ENCODE peak calls at places on chromosomes 5 and 9, in nine cellular contexts. G is fibroblast of mammary gland, A is mucosa of descending colon, D is endodermal cell, Q is CD14-positive monocyte, O is choroid plexus epithelial cell, I is astrocyte of the cerebellum, J is left ventricle myocardium inferior, M is endothelial cell. S is an unnamed sample.

GRCh38 chr9:107740088-107740980 is 250.8 kb upstream of the KLF4 start:
- DNase-seq in G (no peak), A (no peak), D (no peak), Q (no peak), O (no peak), I (no peak), J (peak; percentile 39), M (no peak), S (no peak)

GRCh38 chr9:77808750-77809079 is 160.6 kb upstream of the GNA14 start:
- DNase-seq in G (peak; percentile 44), A (no peak), D (no peak), Q (no peak), O (no peak), I (no peak), J (no peak), M (no peak), S (no peak)

GRCh38 chr5:169416583-169417196 is 115.8 kb upstream of the SLIT3 start:
- DNase-seq in G (peak; percentile 98), A (peak; percentile 74), D (peak; percentile 61), Q (no peak), O (peak; percentile 82), I (peak; percentile 46), J (peak; percentile 75), M (no peak), S (no peak)

GRCh38 chr9:14517154-14517906 is 175.9 kb downstream of the ZDHHC21 start:
- DNase-seq in G (no peak), A (no peak), D (no peak), Q (no peak), O (no peak), I (no peak), J (no peak), M (no peak), S (no peak)

GRCh38 chr5:110757118-110757729 is 18.4 kb downstream of the SLC25A46 start:
- DNase-seq in G (peak; percentile 63), A (no peak), D (no peak), Q (no peak), O (peak; percentile 81), I (peak; percentile 56), J (no peak), M (peak; percentile 28), S (no peak)

GRCh38 chr5:139796061-139796806 is 626 bp downstream of the PSD2 start:
- DNase-seq in G (no peak), A (peak; percentile 39), D (peak; percentile 68), Q (no peak), O (no peak), I (no peak), J (no peak), M (no peak), S (no peak)

GRCh38 chr9:110148384-110148783 is 59.6 kb downstream of the C9orf152 start:
- DNase-seq in G (peak; percentile 44), A (no peak), D (no peak), Q (no peak), O (peak; percentile 67), I (no peak), J (no peak), M (no peak), S (no peak)

GRCh38 chr5:15383469-15383868 is 116.5 kb upstream of the FBXL7 start:
- DNase-seq in G (peak; percentile 22), A (no peak), D (peak; percentile 54), Q (no peak), O (peak; percentile 60), I (no peak), J (no peak), M (no peak), S (no peak)

GRCh38 chr5:177997319-177997670 is 1.3 kb upstream of the PROP1 start:
- DNase-seq in G (peak; percentile 16), A (no peak), D (no peak), Q (no peak), O (no peak), I (no peak), J (no peak), M (no peak), S (no peak)

GRCh38 chr9:112169368-112169767 is 5.7 kb downstream of the SUSD1 start:
- DNase-seq in G (no peak), A (peak; percentile 68), D (no peak), Q (no peak), O (no peak), I (no peak), J (no peak), M (no peak), S (no peak)

GRCh38 chr5:105639511-105639910 is 2031.2 kb downstream of the EFNA5 start:
- DNase-seq in G (no peak), A (no peak), D (no peak), Q (no peak), O (no peak), I (no peak), J (no peak), M (no peak), S (no peak)

GRCh38 chr9:137740311-137740710 is 121.5 kb downstream of the EHMT1 start:
- DNase-seq in G (peak; percentile 62), A (no peak), D (peak; percentile 55), Q (no peak), O (peak; percentile 89), I (peak; percentile 57), J (peak; percentile 54), M (no peak), S (no peak)

GRCh38 chr9:129886226-129887174 is 51.2 kb downstream of the USP20 start:
- DNase-seq in G (no peak), A (peak; percentile 65), D (peak; percentile 57), Q (no peak), O (no peak), I (no peak), J (no peak), M (no peak), S (no peak)

GRCh38 chr9:4318741-4319140 is 18.9 kb upstream of the GLIS3 start:
- DNase-seq in G (peak; percentile 75), A (no peak), D (no peak), Q (no peak), O (peak; percentile 62), I (no peak), J (no peak), M (no peak), S (no peak)

GRCh38 chr9:8916771-8917170 is 1117.2 kb upstream of the DMAC1 start:
- DNase-seq in G (no peak), A (no peak), D (no peak), Q (no peak), O (no peak), I (no peak), J (no peak), M (no peak), S (no peak)

DNA sequence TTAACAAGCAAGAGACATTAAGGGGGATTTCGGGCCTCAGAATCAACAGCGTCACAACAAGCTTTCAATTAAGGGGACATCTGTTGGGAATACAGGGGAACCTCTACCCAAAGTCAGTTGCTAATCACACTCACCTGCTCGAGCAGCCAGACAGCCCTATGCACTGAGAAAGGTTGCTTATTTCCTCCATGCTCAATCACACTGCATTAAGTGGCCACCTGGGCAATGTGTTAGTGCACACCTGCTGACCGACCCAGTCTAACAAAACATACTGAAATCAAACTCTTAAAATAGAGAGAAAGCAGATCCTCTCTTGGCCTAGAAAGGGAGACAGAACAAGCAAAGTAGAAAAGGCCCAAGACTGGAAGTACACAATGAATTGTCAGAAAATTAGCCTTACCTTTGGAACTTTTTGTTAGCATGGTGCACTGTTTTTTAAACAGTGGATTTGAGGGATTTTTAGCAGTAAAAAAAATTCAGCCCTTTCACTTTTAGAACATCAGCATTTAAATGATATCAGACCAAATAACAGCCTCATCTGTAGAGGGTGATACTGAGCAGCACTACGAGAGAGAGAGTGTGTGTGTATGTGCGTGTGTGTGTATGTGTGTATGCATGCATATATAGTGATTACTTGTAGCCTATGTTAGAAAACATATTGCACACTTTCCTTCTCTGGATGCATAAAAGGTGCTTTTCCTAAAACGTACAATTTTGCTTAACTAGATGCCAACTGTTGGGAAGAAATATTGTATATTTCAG is 1118.6 kb upstream of the DMAC1 start:
- DNase-seq in G (no peak), A (no peak), D (no peak), Q (no peak), O (no peak), I (no peak), J (no peak), M (no peak), S (no peak)
- TF ChIP-seq CTCF in G (no peak), A (no peak), D (peak; percentile 30), Q (no peak), O (no peak), I (no peak), J (no peak), M (no peak), S (no peak)

GRCh38 chr5:155023320-155023719 is 9.8 kb downstream of the KIF4B start:
- DNase-seq in G (no peak), A (no peak), D (no peak), Q (no peak), O (no peak), I (no peak), J (no peak), M (no peak), S (no peak)

GRCh38 chr5:155029240-155029639 is 15.7 kb downstream of the KIF4B start:
- DNase-seq in G (no peak), A (no peak), D (no peak), Q (no peak), O (no peak), I (no peak), J (no peak), M (no peak), S (no peak)

GRCh38 chr5:155024015-155024414 is 10.5 kb downstream of the KIF4B start:
- DNase-seq in G (no peak), A (no peak), D (peak; percentile 69), Q (no peak), O (no peak), I (no peak), J (no peak), M (no peak), S (no peak)

GRCh38 chr5:155025890-155026289 is 12.3 kb downstream of the KIF4B start:
- DNase-seq in G (no peak), A (no peak), D (no peak), Q (no peak), O (no peak), I (no peak), J (no peak), M (no peak), S (no peak)

GRCh38 chr5:155027993-155028629 is 14.6 kb downstream of the KIF4B start:
- DNase-seq in G (no peak), A (no peak), D (peak; percentile 64), Q (no peak), O (peak; percentile 18), I (no peak), J (no peak), M (no peak), S (no peak)
- TF ChIP-seq CTCF in G (peak; percentile 1), A (no peak), D (peak; percentile 78), Q (no peak), O (peak; percentile 32), I (peak; percentile 17), J (no peak), M (no peak), S (no peak)

DNA sequence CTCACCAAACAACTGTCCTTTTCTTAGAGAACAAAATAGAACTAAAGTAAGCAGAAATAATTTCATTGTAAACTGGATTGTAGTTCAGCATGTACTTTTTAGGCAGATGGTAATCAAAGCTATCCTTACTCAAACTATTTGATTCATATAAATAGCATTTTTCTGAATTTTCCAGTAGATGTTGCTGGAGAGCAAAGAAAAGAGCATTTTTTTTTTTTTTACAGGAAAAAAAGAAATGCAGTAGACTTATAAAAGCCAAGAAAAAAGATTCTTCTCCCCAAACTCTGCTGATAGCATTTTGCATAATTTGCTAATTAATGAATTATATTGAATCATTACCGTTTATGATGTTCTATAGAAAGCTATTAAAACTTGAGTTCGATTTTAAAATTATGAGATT is 715.3 kb upstream of the WWC1 start:
- DNase-seq in G (peak; percentile 9), A (no peak), D (no peak), Q (no peak), O (no peak), I (no peak), J (no peak), M (no peak), S (no peak)
- TF ChIP-seq CTCF in G (peak; percentile 14), A (no peak), D (no peak), Q (no peak), O (no peak), I (no peak), J (no peak), M (no peak), S (no peak)

GRCh38 chr5:155780274-155780673 is 546.7 kb upstream of the SGCD start:
- DNase-seq in G (no peak), A (no peak), D (no peak), Q (no peak), O (no peak), I (no peak), J (no peak), M (no peak), S (no peak)
- TF ChIP-seq CTCF in G (no peak), A (no peak), D (no peak), Q (no peak), O (no peak), I (no peak), J (no peak), M (no peak), S (no peak)

S was measured in mesothelial cell of epicardium.